ENCODE peak calls at places on chromosomes 2 and 18, in six cellular contexts. L, T, X, E, J and Q are unnamed samples. For H3K36me3, the result is how much of the 10 kb centered on the place peaks cover.

GRCh38 chr2:160934991-160935390 is 225.2 kb upstream of the TANK start:
- DNase-seq in L (peak), T (no peak), X (no peak), E (no peak), J (no peak), Q (no peak)

GRCh38 chr2:211611621-211612020 is 927.0 kb downstream of the ERBB4 start:
- DNase-seq in L (no peak), T (no peak), X (no peak), E (no peak), J (no peak), Q (no peak)

GRCh38 chr2:96099861-96100798 is 16.2 kb downstream of the ADRA2B start:
- DNase-seq in L (peak), T (no peak), X (no peak), E (no peak), J (no peak), Q (no peak)

GRCh38 chr2:45814951-45815621 is 163.6 kb downstream of the PRKCE start:
- DNase-seq in L (peak), T (no peak), X (no peak), E (no peak), J (no peak), Q (no peak)

GRCh38 chr2:147660680-147661079 is 184.1 kb upstream of the ACVR2A start:
- DNase-seq in L (no peak), T (no peak), X (no peak), E (peak), J (no peak), Q (no peak)

GRCh38 chr2:71531522-71532047 is 78.2 kb downstream of the DYSF start:
- DNase-seq in L (peak), T (no peak), X (peak), E (peak), J (peak), Q (no peak)

GRCh38 chr2:106886916-106887758 is 1.2 kb upstream of the ST6GAL2 start:
- DNase-seq in L (peak), T (peak), X (no peak), E (peak), J (peak), Q (peak)

GRCh38 chr2:127526940-127527804 is 883 bp upstream of the IWS1 start:
- DNase-seq in L (peak), T (no peak), X (no peak), E (no peak), J (peak), Q (peak)

GRCh38 chr18:46243673-46244072 is 139.5 kb downstream of the HAUS1 start:
- DNase-seq in L (no peak), T (no peak), X (no peak), E (no peak), J (no peak), Q (no peak)

GRCh38 chr2:70726186-70726585 is 41.8 kb downstream of the ADD2 start:
- DNase-seq in L (no peak), T (no peak), X (no peak), E (no peak), J (no peak), Q (peak)

GRCh38 chr18:2850816-2851215 is 4.0 kb downstream of the EMILIN2 start:
- DNase-seq in L (no peak), T (no peak), X (no peak), E (no peak), J (no peak), Q (no peak)

GRCh38 chr2:195009202-195009601 is 647.8 kb upstream of the SLC39A10 start:
- DNase-seq in L (no peak), T (no peak), X (peak), E (no peak), J (no peak), Q (no peak)

GRCh38 chr18:47984991-47985390 is 54.5 kb upstream of the SMAD2 start:
- DNase-seq in L (no peak), T (no peak), X (no peak), E (no peak), J (no peak), Q (no peak)

GRCh38 chr2:98959759-98960507 is 23.9 kb upstream of the CRACDL start:
- DNase-seq in L (no peak), T (no peak), X (no peak), E (no peak), J (no peak), Q (no peak)

GRCh38 chr2:221465776-221466175 is 106.3 kb downstream of the EPHA4 start:
- DNase-seq in L (no peak), T (no peak), X (peak), E (no peak), J (no peak), Q (no peak)

GRCh38 chr2:61426267-61426897 is 44.5 kb downstream of the USP34 start:
- DNase-seq in L (peak), T (peak), X (no peak), E (peak), J (peak), Q (peak)

GRCh38 chr2:237873382-237873781 is 14.0 kb downstream of the RAMP1 start:
- DNase-seq in L (no peak), T (no peak), X (no peak), E (no peak), J (no peak), Q (no peak)

GRCh38 chr2:237440819-237441281 is 26.9 kb upstream of the COL6A3 start:
- DNase-seq in L (no peak), T (no peak), X (peak), E (peak), J (no peak), Q (no peak)

GRCh38 chr2:45554073-45554742 is 56.9 kb downstream of the SRBD1 start:
- DNase-seq in L (peak), T (no peak), X (peak), E (peak), J (peak), Q (no peak)

GRCh38 chr2:108933691-108934117 is 55.3 kb downstream of the EDAR start:
- DNase-seq in L (no peak), T (no peak), X (no peak), E (no peak), J (no peak), Q (no peak)

GRCh38 chr2:201432551-201433388 is 18.5 kb downstream of the TRAK2 start:
- DNase-seq in L (peak), T (no peak), X (peak), E (peak), J (no peak), Q (no peak)

GRCh38 chr18:8685141-8685913 is 20.0 kb upstream of the MTCL1 start:
- DNase-seq in L (peak), T (no peak), X (peak), E (no peak), J (no peak), Q (no peak)

GRCh38 chr18:49059028-49059670 is 108.4 kb upstream of the SMAD7 start:
- DNase-seq in L (peak), T (no peak), X (peak), E (peak), J (no peak), Q (no peak)

GRCh38 chr2:215799194-215799593 is 214.2 kb downstream of the MREG start:
- DNase-seq in L (no peak), T (no peak), X (peak), E (peak), J (no peak), Q (no peak)

GRCh38 chr2:119426801-119427395 is 4.8 kb upstream of the TMEM37 start:
- DNase-seq in L (no peak), T (no peak), X (no peak), E (peak), J (peak), Q (no peak)

GRCh38 chr2:76120176-76120575 is 409.5 kb upstream of the GCFC2 start:
- DNase-seq in L (no peak), T (no peak), X (no peak), E (no peak), J (no peak), Q (no peak)

GRCh38 chr18:75473316-75473715 is 45.8 kb upstream of the SMIM21 start:
- DNase-seq in L (no peak), T (no peak), X (no peak), E (no peak), J (no peak), Q (no peak)

GRCh38 chr2:57443985-57444501 is 602.6 kb upstream of the VRK2 start:
- DNase-seq in L (no peak), T (no peak), X (no peak), E (peak), J (peak), Q (no peak)

GRCh38 chr18:59865241-59865986 is 34.4 kb upstream of the PMAIP1 start:
- DNase-seq in L (no peak), T (no peak), X (no peak), E (no peak), J (no peak), Q (no peak)
- H2BK5ac ChIP-seq in L (no peak), T (no peak), X (no peak), E (no peak), J (no peak), Q (no peak)

DNA sequence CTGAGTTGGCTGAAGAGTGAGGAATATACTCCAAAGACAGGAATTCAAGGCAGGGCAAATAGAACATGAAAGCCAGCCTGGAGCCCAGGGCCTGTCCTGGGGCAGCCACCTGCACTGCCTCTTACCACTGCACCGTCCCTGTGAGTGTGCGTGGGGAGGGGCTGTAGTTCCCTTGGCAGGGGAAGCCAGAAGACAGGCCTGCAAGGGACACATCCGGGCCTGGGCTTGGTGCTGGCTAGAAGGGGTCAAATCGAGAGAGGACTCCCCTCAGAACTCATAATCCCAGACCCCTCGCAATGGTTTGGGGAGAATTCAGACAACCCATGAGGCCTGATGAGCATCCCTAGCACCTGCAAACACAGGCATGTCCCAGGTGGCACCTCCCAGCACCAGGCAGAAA is 87.0 kb downstream of the HDAC4 start:
- DNase-seq in L (no peak), T (no peak), X (no peak), E (no peak), J (no peak), Q (no peak)
- H3K36me3 ChIP-seq in L (under half), T (under half), X (under half), E (under half), J (under half), Q (under half)

DNA sequence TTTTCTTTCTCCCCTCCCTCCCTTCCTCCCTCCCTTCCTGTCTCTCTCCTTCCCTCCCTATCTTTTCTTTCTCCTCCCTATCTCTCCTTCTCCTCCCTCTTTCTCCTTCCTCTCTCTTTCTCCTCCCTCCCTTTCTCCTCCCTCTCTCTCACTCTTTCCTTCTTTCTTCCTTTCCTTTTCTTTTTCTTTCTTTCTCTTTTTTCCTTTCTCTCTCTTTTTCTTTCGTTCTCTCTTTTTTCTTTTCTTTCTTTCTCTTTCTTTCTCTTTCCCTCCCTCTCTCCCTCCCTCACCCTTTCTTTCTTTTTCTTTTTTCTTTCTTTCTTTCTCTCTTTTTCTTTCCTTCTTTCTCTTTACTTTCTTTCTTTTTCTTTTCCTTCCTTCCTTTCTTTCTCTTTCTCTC is 169.7 kb upstream of the LINC00305 start:
- DNase-seq in L (no peak), T (no peak), X (no peak), E (no peak), J (no peak), Q (no peak)
- H3K4me3 ChIP-seq in L (no peak), T (no peak), X (no peak), E (no peak), J (no peak), Q (no peak)

GRCh38 chr18:55386545-55386944 is 201.4 kb downstream of the TCF4 start:
- DNase-seq in L (peak), T (no peak), X (no peak), E (no peak), J (no peak), Q (no peak)

GRCh38 chr18:55384551-55385275 is 203.3 kb downstream of the TCF4 start:
- DNase-seq in L (peak), T (peak), X (peak), E (peak), J (peak), Q (no peak)

GRCh38 chr18:55384115-55384514 is 203.9 kb downstream of the TCF4 start:
- DNase-seq in L (no peak), T (no peak), X (no peak), E (no peak), J (no peak), Q (no peak)

GRCh38 chr18:55387139-55387984 is 200.6 kb downstream of the TCF4 start:
- DNase-seq in L (peak), T (no peak), X (no peak), E (no peak), J (no peak), Q (no peak)

DNA sequence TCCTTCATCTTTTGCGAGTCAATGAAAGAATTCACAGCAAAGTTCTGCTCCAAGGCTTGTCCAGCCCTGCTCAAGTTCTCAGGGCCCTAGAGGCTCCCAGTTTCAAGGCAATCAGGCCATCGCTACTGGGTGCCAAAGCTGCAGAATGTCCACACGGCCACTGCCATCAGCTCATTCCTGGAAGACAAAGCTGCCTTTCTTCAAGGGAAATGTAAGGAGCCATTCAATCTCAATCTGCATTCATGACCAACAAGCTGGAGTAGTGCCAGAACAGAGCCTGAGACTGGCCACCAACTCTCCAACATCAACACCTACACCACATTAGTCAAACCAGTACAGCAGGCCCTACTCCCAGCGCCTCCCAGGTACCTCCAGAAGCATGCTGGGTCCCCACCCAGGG is 202.2 kb downstream of the TCF4 start:
- DNase-seq in L (no peak), T (no peak), X (no peak), E (no peak), J (no peak), Q (no peak)
- H2BK5ac ChIP-seq in L (no peak), T (no peak), X (no peak), E (no peak), J (no peak), Q (no peak)

GRCh38 chr2:199929257-199929656 is 18.2 kb downstream of the C2orf69 start:
- DNase-seq in L (no peak), T (no peak), X (no peak), E (no peak), J (no peak), Q (no peak)

GRCh38 chr2:199928226-199928625 is 17.1 kb downstream of the C2orf69 start:
- DNase-seq in L (no peak), T (no peak), X (no peak), E (no peak), J (no peak), Q (no peak)

GRCh38 chr2:199923924-199924323 is 12.8 kb downstream of the C2orf69 start:
- DNase-seq in L (no peak), T (no peak), X (no peak), E (no peak), J (no peak), Q (no peak)

GRCh38 chr2:199932312-199932855 is 21.3 kb downstream of the C2orf69 start:
- DNase-seq in L (no peak), T (no peak), X (no peak), E (no peak), J (no peak), Q (no peak)

GRCh38 chr2:199928626-199929025 is 17.5 kb downstream of the C2orf69 start:
- DNase-seq in L (no peak), T (no peak), X (no peak), E (no peak), J (no peak), Q (no peak)
- H3K36me3 ChIP-seq in L (under half), T (under half), X (under half), E (under half), J (under half), Q (half or more)

GRCh38 chr2:115161531-115162453 is 719.4 kb downstream of the DPP10 start:
- DNase-seq in L (peak), T (no peak), X (no peak), E (no peak), J (peak), Q (peak)
- H3K4me3 ChIP-seq in L (peak), T (peak), X (no peak), E (no peak), J (peak), Q (peak)